ENCODE peak calls at places on chromosome 16, in four cellular contexts. D, Y, S and R are unnamed samples.

GRCh38 chr16:49773534-49774486 is 82.1 kb downstream of the ZNF423 start:
- DNase-seq in D (no peak), Y (no peak), S (no peak), R (no peak)

GRCh38 chr16:8943001-8943763 is 20.5 kb downstream of the USP7 start:
- DNase-seq in D (no peak), Y (no peak), S (no peak), R (no peak)

GRCh38 chr16:25192096-25192495 is 24.7 kb upstream of the AQP8 start:
- DNase-seq in D (no peak), Y (no peak), S (no peak), R (no peak)

GRCh38 chr16:29849505-29849904 is 13.5 kb downstream of the CDIPT start:
- DNase-seq in D (peak; percentile 58), Y (no peak), S (no peak), R (no peak)

GRCh38 chr16:67939507-67940435 is 3.1 kb upstream of the PSMB10 start:
- DNase-seq in D (no peak), Y (peak; percentile 76), S (no peak), R (peak; percentile 66)

GRCh38 chr16:5541356-5541755 is 443.8 kb upstream of the EEF2KMT start:
- DNase-seq in D (peak; percentile 33), Y (no peak), S (no peak), R (no peak)

GRCh38 chr16:57462978-57463362 is 491 bp downstream of the POLR2C start:
- DNase-seq in D (no peak), Y (no peak), S (no peak), R (no peak)

GRCh38 chr16:7378024-7378695 is 45.5 kb downstream of the RBFOX1 start:
- DNase-seq in D (no peak), Y (no peak), S (no peak), R (no peak)

GRCh38 chr16:17831330-17831729 is 360.6 kb upstream of the XYLT1 start:
- DNase-seq in D (peak; percentile 52), Y (no peak), S (no peak), R (no peak)

DNA sequence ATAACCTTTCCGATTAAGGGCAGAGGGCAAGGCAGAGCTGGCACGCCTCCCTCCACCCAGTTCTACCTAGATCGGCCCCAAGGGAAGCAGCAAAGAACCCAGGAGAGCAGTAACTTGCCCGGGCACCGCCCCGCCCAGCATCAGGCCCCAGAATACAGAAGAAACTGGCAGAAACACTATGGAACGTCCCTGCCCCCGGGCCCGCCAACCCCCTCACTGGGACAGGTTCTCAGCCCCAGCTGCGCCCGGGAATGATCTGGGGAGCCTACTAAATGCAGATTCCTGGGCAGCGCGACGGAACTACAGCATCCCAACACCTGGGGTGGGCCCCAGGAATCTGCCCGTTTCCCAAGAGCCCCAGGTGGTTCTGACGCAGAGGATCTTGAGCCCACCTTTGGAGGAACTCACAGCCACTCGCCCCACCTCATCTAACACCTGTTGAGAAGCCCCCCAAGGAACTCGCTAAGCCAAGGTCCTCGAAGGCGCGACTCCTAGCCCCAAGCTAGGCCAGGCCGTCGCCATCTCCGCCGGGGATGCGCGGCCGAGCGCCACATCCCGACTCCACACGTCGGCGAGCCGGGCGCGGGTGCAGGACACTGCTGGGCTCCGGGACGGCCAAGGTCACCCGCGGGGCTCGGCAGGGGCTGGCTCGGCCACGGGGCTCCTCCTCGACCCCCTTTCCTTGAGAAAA is 1.1 kb downstream of the CDIP1 start:
- DNase-seq in D (peak; percentile 80), Y (no peak), S (no peak), R (no peak)
- TF ChIP-seq POLR2AphosphoS5 in D (no peak), Y (no peak), S (no peak), R (no peak)

DNA sequence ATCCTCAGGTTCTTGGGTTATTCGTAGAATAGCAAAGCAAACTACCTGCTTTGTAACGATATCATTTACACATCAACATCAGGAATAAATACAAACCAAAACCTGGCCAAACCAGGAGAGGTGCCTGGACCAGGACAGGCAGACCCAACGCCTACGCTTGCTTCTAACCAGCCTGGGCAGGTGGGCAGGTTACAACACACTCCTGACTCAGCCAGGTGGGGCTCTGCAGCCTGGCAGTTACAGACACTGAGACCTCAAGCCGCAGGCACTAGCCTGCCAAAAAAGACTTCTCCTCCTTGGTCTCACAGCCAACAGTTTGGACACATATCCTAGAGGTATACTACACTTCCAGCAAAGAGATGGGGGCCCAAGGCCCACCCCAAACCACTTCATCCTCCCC is 14.0 kb downstream of the ANKRD11 start:
- DNase-seq in D (no peak), Y (no peak), S (no peak), R (no peak)
- TF ChIP-seq POLR2AphosphoS5 in D (no peak), Y (no peak), S (no peak), R (no peak)

GRCh38 chr16:15853021-15853420 is 3.8 kb downstream of the MYH11 start:
- DNase-seq in D (no peak), Y (no peak), S (no peak), R (no peak)

GRCh38 chr16:15843635-15844279 is 13.1 kb downstream of the MYH11 start:
- DNase-seq in D (no peak), Y (no peak), S (no peak), R (no peak)

GRCh38 chr16:15849209-15849981 is 7.4 kb downstream of the MYH11 start:
- DNase-seq in D (no peak), Y (no peak), S (no peak), R (no peak)

GRCh38 chr16:15846510-15846909 is 10.3 kb downstream of the MYH11 start:
- DNase-seq in D (no peak), Y (no peak), S (no peak), R (no peak)

DNA sequence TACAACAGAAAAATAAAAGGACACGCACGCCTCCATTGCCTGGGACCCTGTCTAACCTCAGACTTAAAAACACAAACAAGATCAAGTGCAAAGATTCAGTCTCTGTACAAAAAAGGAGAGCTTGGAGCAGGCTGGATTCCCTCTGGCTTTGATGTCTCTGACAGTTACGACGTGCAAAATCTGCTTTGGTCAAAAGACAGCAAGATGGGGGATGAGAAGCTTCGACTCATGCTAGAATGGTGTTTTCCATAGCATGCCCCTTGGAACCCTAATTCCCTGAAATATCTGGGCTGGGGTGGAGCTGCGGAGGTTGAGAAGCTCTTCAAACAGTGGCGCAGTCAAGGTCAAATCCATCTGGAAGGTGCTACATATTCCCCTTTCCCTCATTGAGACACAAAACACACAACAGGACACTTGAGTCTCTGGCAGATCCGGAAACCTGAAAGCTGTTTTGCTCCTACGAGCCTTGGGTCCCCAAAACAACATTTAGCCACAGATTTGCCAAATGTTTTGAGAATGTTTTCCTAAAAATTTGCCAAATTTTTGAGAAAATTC is 9.1 kb downstream of the MYH11 start:
- DNase-seq in D (no peak), Y (no peak), S (no peak), R (no peak)
- TF ChIP-seq POLR2AphosphoS5 in D (no peak), Y (no peak), S (no peak), R (peak; percentile 46)

GRCh38 chr16:61968242-61968978 is 67.8 kb downstream of the CDH8 start:
- DNase-seq in D (peak; percentile 53), Y (no peak), S (no peak), R (no peak)
- TF ChIP-seq POLR2AphosphoS5 in D (no peak), Y (no peak), S (no peak), R (no peak)

DNA sequence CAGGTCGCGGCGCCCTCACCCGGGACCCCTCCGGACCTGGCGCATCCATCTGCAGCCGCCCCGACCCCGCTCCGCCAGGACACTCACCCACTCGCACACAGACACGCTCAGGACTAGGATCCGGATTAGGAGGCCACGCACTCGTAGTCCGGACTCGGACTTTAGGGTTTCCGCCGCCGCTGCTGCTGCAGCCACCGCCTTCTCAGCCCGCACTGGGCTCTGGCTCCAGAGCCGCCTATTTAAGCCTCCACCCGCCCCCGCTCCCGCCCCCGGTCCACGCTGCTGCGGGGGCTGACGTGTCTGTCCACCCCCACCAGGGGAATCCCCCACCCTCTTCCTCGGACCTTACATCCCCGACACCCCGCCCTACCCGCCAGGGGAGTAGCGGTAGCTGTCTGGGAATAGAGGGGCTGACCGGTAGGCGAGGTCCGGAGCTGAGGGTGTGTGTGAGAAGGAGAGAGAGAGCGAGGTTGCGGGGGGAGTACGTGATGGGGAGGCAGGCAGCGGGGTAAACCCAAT is at the start of gene RRAD:
- DNase-seq in D (peak; percentile 50), Y (no peak), S (no peak), R (peak; percentile 56)
- TF ChIP-seq POLR2AphosphoS5 in D (no peak), Y (no peak), S (no peak), R (peak; percentile 63)

GRCh38 chr16:89701425-89702406 is at the start of gene SPATA2L:
- DNase-seq in D (peak; percentile 98), Y (peak; percentile 87), S (peak; percentile 98), R (peak; percentile 98)
- TF ChIP-seq POLR2AphosphoS5 in D (peak; percentile 70), Y (no peak), S (no peak), R (peak; percentile 80)

GRCh38 chr16:11105038-11105903 is 150.7 kb downstream of the SOCS1 start:
- DNase-seq in D (no peak), Y (peak; percentile 87), S (peak; percentile 53), R (peak; percentile 41)
- TF ChIP-seq POLR2AphosphoS5 in D (no peak), Y (peak; percentile 84), S (peak; percentile 60), R (peak; percentile 71)

GRCh38 chr16:1044515-1045362 is 27.8 kb upstream of the SSTR5 start:
- DNase-seq in D (no peak), Y (no peak), S (no peak), R (no peak)
- TF ChIP-seq POLR2AphosphoS5 in D (no peak), Y (no peak), S (no peak), R (no peak)

DNA sequence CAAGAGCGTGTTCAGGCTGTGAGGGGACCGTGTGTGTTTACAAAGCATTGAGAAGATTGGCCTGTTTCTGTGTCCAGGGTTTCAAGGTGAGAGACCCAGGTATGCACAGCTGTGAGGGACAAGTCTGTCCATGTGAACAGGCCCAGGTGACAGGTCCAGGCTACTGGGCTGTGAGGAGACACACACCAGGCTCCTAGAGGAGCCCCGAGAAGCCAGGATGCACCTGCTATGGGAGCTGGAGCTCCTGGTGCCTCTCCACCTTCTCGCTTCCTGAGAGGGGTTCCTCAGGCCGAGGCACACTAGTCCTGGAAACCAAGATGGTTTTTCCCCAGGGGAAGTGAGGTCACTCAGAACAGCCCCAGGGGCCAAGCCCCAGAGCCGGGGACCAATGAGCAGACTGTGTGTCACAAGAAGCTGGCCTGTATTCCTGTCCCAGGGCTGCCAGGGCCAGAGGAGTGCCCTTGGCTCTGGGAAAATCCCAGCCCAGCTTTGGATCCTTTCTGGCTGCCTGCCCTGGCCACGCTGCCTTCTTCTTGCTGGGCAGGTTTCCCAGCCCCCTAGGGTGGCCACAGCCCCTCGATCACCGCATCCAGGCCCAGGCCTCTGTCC is 153.4 kb upstream of the PLCG2 start:
- DNase-seq in D (no peak), Y (no peak), S (peak; percentile 54), R (peak; percentile 35)
- TF ChIP-seq POLR2AphosphoS5 in D (no peak), Y (no peak), S (no peak), R (no peak)